ENCODE peak calls at places on chromosomes 5 and 9, in four cellular contexts. One of them, this sample, is unnamed.

GRCh38 chr5:43209060-43209459 is 17.0 kb downstream of the NIM1K start:
- DNase-seq in H9: no peak
- DNase-seq in fibroblast of lung: no peak
- DNase-seq in PC-9: no peak
- DNase-seq in this sample: no peak

GRCh38 chr5:77993799-77994318 is 217.7 kb upstream of the TBCA start:
- DNase-seq in H9: no peak
- DNase-seq in fibroblast of lung: no peak
- DNase-seq in PC-9: no peak
- DNase-seq in this sample: no peak

GRCh38 chr5:95590880-95591279 is 29.0 kb upstream of the GPR150 start:
- DNase-seq in H9: no peak
- DNase-seq in fibroblast of lung: no peak
- DNase-seq in PC-9: no peak
- DNase-seq in this sample: no peak

GRCh38 chr9:126589349-126589748 is 24.4 kb upstream of the LMX1B start:
- DNase-seq in H9: no peak
- DNase-seq in fibroblast of lung: no peak
- DNase-seq in PC-9: no peak
- DNase-seq in this sample: no peak

GRCh38 chr9:23933348-23933747 is 107.3 kb upstream of the ELAVL2 start:
- DNase-seq in H9: no peak
- DNase-seq in fibroblast of lung: no peak
- DNase-seq in PC-9: no peak
- DNase-seq in this sample: no peak

GRCh38 chr5:91146905-91147600 is 236.1 kb downstream of the ARRDC3 start:
- DNase-seq in H9: no peak
- DNase-seq in fibroblast of lung: peak
- DNase-seq in PC-9: no peak
- DNase-seq in this sample: no peak

GRCh38 chr9:130263601-130264413 is 1.8 kb upstream of the HMCN2 start:
- DNase-seq in H9: no peak
- DNase-seq in fibroblast of lung: peak
- DNase-seq in PC-9: no peak
- DNase-seq in this sample: no peak

GRCh38 chr5:42691413-42691861 is 65.2 kb upstream of the CCDC152 start:
- DNase-seq in H9: no peak
- DNase-seq in fibroblast of lung: peak
- DNase-seq in PC-9: no peak
- DNase-seq in this sample: peak

GRCh38 chr5:177086918-177087706 is 397 bp downstream of the FGFR4 start:
- DNase-seq in H9: peak
- DNase-seq in fibroblast of lung: peak
- DNase-seq in PC-9: peak
- DNase-seq in this sample: peak

GRCh38 chr5:157607371-157608161 is 32.0 kb upstream of the ADAM19 start:
- DNase-seq in H9: no peak
- DNase-seq in fibroblast of lung: peak
- DNase-seq in PC-9: peak
- DNase-seq in this sample: peak

GRCh38 chr5:76406014-76406413 is 2.9 kb downstream of the IQGAP2 start:
- DNase-seq in H9: no peak
- DNase-seq in fibroblast of lung: no peak
- DNase-seq in PC-9: no peak
- DNase-seq in this sample: no peak

GRCh38 chr9:81719972-81720371 is 30.6 kb upstream of the TLE1 start:
- DNase-seq in H9: no peak
- DNase-seq in fibroblast of lung: no peak
- DNase-seq in PC-9: no peak
- DNase-seq in this sample: no peak

GRCh38 chr9:111413996-111414395 is 70.2 kb downstream of the ECPAS start:
- DNase-seq in H9: no peak
- DNase-seq in fibroblast of lung: no peak
- DNase-seq in PC-9: no peak
- DNase-seq in this sample: peak

GRCh38 chr5:145502906-145503305 is 332.2 kb downstream of the PRELID2 start:
- DNase-seq in H9: no peak
- DNase-seq in fibroblast of lung: no peak
- DNase-seq in PC-9: no peak
- DNase-seq in this sample: no peak

GRCh38 chr5:143016777-143017374 is 246.7 kb downstream of the ARHGAP26 start:
- DNase-seq in H9: no peak
- DNase-seq in fibroblast of lung: peak
- DNase-seq in PC-9: peak
- DNase-seq in this sample: peak

GRCh38 chr5:154652746-154653417 is 102.3 kb upstream of the LARP1 start:
- DNase-seq in H9: no peak
- DNase-seq in fibroblast of lung: peak
- DNase-seq in PC-9: peak
- DNase-seq in this sample: no peak

GRCh38 chr9:93209097-93209496 is 25.2 kb downstream of the WNK2 start:
- DNase-seq in H9: no peak
- DNase-seq in fibroblast of lung: no peak
- DNase-seq in PC-9: no peak
- DNase-seq in this sample: no peak

GRCh38 chr5:77893225-77893860 is 117.2 kb upstream of the TBCA start:
- DNase-seq in H9: no peak
- DNase-seq in fibroblast of lung: peak
- DNase-seq in PC-9: peak
- DNase-seq in this sample: no peak

GRCh38 chr9:27094640-27095039 is 14.4 kb upstream of the TEK start:
- DNase-seq in H9: no peak
- DNase-seq in fibroblast of lung: peak
- DNase-seq in PC-9: peak
- DNase-seq in this sample: no peak

GRCh38 chr5:79567926-79568549 is 44.2 kb upstream of the TENT2 start:
- DNase-seq in H9: no peak
- DNase-seq in fibroblast of lung: peak
- DNase-seq in PC-9: no peak
- DNase-seq in this sample: no peak

GRCh38 chr9:82170871-82171270 is 182.3 kb downstream of the SPATA31D1 start:
- DNase-seq in H9: no peak
- DNase-seq in fibroblast of lung: peak
- DNase-seq in PC-9: no peak
- DNase-seq in this sample: peak

GRCh38 chr5:107248065-107248695 is 422.6 kb downstream of the EFNA5 start:
- DNase-seq in H9: peak
- DNase-seq in fibroblast of lung: peak
- DNase-seq in PC-9: peak
- DNase-seq in this sample: peak

GRCh38 chr9:107410045-107410819 is 79.3 kb downstream of the KLF4 start:
- DNase-seq in H9: no peak
- DNase-seq in fibroblast of lung: no peak
- DNase-seq in PC-9: no peak
- DNase-seq in this sample: no peak

GRCh38 chr5:160369990-160370712 is at the start of gene C1QTNF2:
- DNase-seq in H9: peak
- DNase-seq in fibroblast of lung: peak
- DNase-seq in PC-9: peak
- DNase-seq in this sample: no peak

GRCh38 chr9:128972956-128973355 is 25.5 kb downstream of the NUP188 start:
- DNase-seq in H9: no peak
- DNase-seq in fibroblast of lung: peak
- DNase-seq in PC-9: peak
- DNase-seq in this sample: no peak

GRCh38 chr5:54701179-54701578 is 183.6 kb downstream of the SNX18 start:
- DNase-seq in H9: no peak
- DNase-seq in fibroblast of lung: peak
- DNase-seq in PC-9: peak
- DNase-seq in this sample: no peak

GRCh38 chr9:94135222-94135621 is 51.0 kb downstream of the PTPDC1 start:
- DNase-seq in H9: no peak
- DNase-seq in fibroblast of lung: peak
- DNase-seq in PC-9: no peak
- DNase-seq in this sample: no peak

GRCh38 chr9:136679431-136679941 is 7.8 kb downstream of the AGPAT2 start:
- DNase-seq in H9: no peak
- DNase-seq in fibroblast of lung: no peak
- DNase-seq in PC-9: no peak
- DNase-seq in this sample: no peak

GRCh38 chr9:117160254-117160653 is 254.6 kb downstream of the ASTN2 start:
- DNase-seq in H9: no peak
- DNase-seq in fibroblast of lung: no peak
- DNase-seq in PC-9: no peak
- DNase-seq in this sample: no peak
- TF ChIP-seq CTCF in H9: peak
- TF ChIP-seq CTCF in fibroblast of lung: no peak
- TF ChIP-seq CTCF in PC-9: peak
- TF ChIP-seq CTCF in this sample: no peak

DNA sequence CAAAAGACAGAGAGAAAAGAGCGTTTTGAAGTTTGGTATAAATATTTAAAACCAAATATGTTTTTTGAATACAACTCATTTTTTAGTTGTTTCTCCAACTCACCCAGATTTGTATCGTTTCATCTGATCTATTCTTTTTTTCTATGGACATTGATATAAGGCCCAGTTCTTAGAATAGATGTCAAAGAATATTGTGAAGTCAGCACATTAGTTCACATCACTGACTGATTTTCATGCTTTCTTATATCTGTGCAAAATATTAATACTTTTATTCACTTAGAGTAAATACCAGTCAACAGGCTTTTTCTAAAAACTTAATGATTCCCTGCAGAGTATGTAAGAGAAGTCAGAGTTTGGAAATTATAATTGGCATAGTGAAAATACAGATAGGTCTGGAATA is 254.4 kb upstream of the PTPRD start:
- DNase-seq in H9: no peak
- DNase-seq in fibroblast of lung: no peak
- DNase-seq in PC-9: no peak
- DNase-seq in this sample: no peak
- H3K27ac ChIP-seq in H9: no peak
- H3K27ac ChIP-seq in fibroblast of lung: no peak
- H3K27ac ChIP-seq in PC-9: no peak
- H3K27ac ChIP-seq in this sample: no peak

GRCh38 chr5:40569549-40570270 is 110.0 kb upstream of the PTGER4 start:
- DNase-seq in H9: no peak
- DNase-seq in fibroblast of lung: peak
- DNase-seq in PC-9: no peak
- DNase-seq in this sample: peak
- H3K4me2 ChIP-seq in H9: no peak
- H3K4me2 ChIP-seq in fibroblast of lung: no peak
- H3K4me2 ChIP-seq in PC-9: no peak
- H3K4me2 ChIP-seq in this sample: peak

DNA sequence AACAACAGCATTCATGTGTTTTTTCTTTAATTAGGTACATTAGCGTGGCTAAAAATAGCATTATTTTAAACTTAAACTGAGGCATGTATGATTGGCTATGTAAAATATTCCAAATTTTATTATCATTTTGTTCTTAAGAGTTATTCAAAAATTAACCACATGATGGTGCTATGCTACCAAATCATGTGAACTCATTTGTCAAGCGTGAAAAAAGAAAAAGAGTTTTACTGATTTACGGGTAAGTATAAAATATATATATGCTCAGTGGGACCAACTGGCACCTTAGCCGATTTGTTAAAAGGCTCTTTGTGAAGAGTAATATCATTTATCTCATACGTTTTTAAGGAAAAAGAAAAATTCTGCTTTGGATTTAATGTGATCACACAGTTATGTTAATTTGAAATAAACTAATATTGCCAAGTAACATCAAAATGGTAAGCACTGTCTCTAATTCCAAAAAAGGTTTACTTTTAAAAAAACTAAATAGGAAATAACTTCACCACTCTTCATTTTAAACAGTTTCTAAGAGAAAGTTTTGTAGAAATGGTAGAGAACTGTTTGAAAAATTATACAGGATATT is 1042.3 kb downstream of the CDH12 start:
- DNase-seq in H9: no peak
- DNase-seq in fibroblast of lung: peak
- DNase-seq in PC-9: no peak
- DNase-seq in this sample: peak
- TF ChIP-seq CTCF in H9: peak
- TF ChIP-seq CTCF in fibroblast of lung: peak
- TF ChIP-seq CTCF in PC-9: peak
- TF ChIP-seq CTCF in this sample: peak

DNA sequence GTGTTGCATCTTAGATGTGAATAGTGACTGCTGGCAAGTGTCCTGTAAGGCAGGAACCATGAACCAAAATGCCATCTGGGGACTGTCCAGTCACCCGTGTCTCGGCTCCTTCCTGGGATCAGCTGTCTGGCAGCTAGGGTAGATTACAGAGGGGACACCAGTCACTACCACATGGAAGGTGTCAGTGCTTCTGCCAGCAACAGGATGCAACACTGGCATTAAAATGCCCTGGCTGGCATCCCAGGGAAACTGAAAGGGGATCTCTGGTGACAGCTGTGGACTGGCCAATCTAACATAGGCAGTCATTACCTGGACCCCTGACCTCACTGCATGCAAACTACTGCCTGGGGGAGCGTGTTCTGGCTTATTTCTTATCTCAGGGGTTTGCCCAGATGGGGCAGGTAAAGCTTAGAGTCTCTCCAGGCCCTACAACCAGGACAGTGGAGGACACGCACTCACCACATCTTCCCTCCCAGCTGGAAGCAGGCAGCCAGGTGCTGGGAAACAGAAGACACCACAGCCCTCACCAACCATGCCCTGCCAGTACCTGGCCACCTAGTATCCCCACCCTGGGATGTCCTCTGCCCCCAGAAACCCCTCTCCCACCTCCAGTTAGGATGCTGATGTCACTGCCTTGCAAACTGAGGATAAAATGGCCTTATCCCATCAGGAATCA is 83.8 kb downstream of the SEMA4D start:
- DNase-seq in H9: no peak
- DNase-seq in fibroblast of lung: no peak
- DNase-seq in PC-9: no peak
- DNase-seq in this sample: no peak
- H3K27ac ChIP-seq in H9: no peak
- H3K27ac ChIP-seq in fibroblast of lung: no peak
- H3K27ac ChIP-seq in PC-9: no peak
- H3K27ac ChIP-seq in this sample: no peak

GRCh38 chr5:133392448-133392847 is 219.9 kb downstream of the FSTL4 start:
- DNase-seq in H9: peak
- DNase-seq in fibroblast of lung: no peak
- DNase-seq in PC-9: no peak
- DNase-seq in this sample: no peak
- H3K4me2 ChIP-seq in H9: no peak
- H3K4me2 ChIP-seq in fibroblast of lung: no peak
- H3K4me2 ChIP-seq in PC-9: no peak
- H3K4me2 ChIP-seq in this sample: no peak

DNA sequence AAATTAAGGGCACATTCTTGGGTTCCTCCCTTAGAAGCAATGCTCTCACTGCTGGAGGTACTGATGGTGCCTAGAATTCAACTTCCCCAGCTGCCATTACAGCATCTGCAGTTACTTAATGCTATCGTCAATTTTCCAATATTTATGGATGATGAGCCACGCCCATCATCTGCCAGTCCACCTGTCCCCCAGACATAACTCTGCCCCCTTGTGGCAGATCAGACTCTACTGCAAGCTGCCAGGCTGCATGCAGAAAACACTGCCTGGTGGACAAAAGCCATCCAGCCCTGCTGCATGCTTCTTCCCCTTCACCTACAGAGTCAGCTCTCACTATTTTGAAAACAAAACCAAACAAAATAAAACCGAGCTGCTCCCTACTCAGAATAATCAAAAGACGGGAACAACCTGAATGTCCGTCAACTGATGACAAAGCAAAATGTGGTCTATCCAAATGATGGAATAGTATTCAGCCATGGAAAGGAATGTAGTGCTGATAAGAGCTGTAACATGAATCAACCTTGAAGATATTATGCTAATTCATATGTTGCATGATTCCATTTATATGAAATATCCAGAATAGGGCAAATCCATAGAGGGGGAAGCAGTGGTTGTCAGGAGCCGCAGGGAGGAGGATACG is 66.4 kb downstream of the RETREG1 start:
- DNase-seq in H9: peak
- DNase-seq in fibroblast of lung: no peak
- DNase-seq in PC-9: peak
- DNase-seq in this sample: peak
- TF ChIP-seq CTCF in H9: peak
- TF ChIP-seq CTCF in fibroblast of lung: peak
- TF ChIP-seq CTCF in PC-9: peak
- TF ChIP-seq CTCF in this sample: peak

This sample was measured in MM.1S.